ENCODE peak calls at places on chromosome 10, in four cellular contexts. E, C, S and O are unnamed samples.

GRCh38 chr10:93465806-93466675 is 16.1 kb downstream of the MYOF start:
- DNase-seq in S (no peak), E (no peak), C (peak), O (no peak)

GRCh38 chr10:89391882-89392756 is at the start of gene IFIT1:
- DNase-seq in E (no peak), C (peak), S (peak), O (no peak)

GRCh38 chr10:14507721-14508120 is 177.0 kb upstream of the FRMD4A start:
- DNase-seq in C (no peak), E (no peak), S (no peak), O (no peak)

GRCh38 chr10:125687507-125688185 is 4.7 kb upstream of the TEX36 start:
- DNase-seq in C (no peak), E (no peak), S (no peak), O (no peak)

GRCh38 chr10:5679606-5680005 is 5.0 kb upstream of the TASOR2 start:
- DNase-seq in S (no peak), E (no peak), C (no peak), O (no peak)

GRCh38 chr10:133105686-133106390 is 18.1 kb downstream of the ADGRA1 start:
- DNase-seq in E (no peak), C (no peak), S (no peak), O (no peak)

GRCh38 chr10:76179806-76180205 is 748.4 kb downstream of the LRMDA start:
- DNase-seq in C (no peak), S (no peak), E (no peak), O (no peak)

GRCh38 chr10:35640474-35640873 is 1.6 kb downstream of the FZD8 start:
- DNase-seq in E (peak), C (peak), S (no peak), O (peak)

GRCh38 chr10:10722422-10722821 is 295.2 kb upstream of the CELF2 start:
- DNase-seq in E (no peak), C (no peak), S (no peak), O (no peak)

GRCh38 chr10:124093076-124093773 is at the start of gene CHST15:
- DNase-seq in E (peak), S (no peak), C (peak), O (peak)

GRCh38 chr10:129877773-129878371 is 86.2 kb downstream of the EBF3 start:
- DNase-seq in C (no peak), S (no peak), E (peak), O (no peak)

GRCh38 chr10:28139138-28139537 is 140.3 kb upstream of the ODAD2 start:
- DNase-seq in S (no peak), E (no peak), C (peak), O (no peak)

GRCh38 chr10:34024708-34025425 is 690.4 kb upstream of the NRP1 start:
- DNase-seq in S (no peak), C (peak), E (no peak), O (no peak)
- TF ChIP-seq CTCF in S (no peak), C (peak), E (peak), O (no peak)

GRCh38 chr10:72278668-72279393 is 5.1 kb downstream of the DDIT4 start:
- DNase-seq in E (no peak), C (no peak), S (no peak), O (no peak)
- TF ChIP-seq CTCF in E (no peak), C (peak), S (no peak), O (no peak)

DNA sequence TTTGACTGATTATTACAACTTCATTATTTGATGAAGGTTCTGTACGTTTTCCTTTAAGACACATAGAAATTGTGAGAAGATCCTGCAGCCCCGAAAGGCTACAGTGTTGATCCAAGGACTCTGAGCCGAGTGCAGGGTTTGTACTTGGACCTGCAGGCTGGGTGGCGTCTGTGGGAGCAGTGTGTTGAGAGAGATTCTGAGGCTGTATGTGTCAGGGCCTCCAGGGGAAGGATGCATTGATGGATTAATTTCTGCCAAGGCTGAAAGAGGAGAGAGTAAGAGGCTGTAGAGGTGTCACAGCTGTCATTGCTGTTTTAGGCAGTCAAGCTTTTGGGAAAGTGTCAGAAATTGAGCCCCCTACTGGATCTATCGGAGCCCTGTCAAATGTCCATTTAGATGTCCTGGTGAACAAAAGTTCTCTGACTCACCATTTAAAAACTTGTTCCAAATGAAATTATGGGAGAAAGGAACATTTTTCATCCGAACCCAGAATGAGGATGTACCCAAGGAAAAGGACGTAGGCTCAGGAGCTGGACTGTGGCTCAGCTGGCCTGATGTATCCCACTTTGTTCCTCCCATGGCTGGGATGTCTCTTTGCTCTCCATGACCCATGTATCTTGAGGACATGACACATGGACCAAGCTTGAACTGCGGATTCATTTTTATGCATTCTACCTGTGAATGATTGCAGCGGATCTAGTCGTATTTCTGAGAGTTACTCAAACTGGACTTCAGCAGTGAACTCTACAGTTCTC is 102.2 kb downstream of the TCF7L2 start:
- DNase-seq in S (no peak), E (no peak), C (no peak), O (no peak)
- TF ChIP-seq CTCF in S (no peak), E (peak), C (peak), O (no peak)

GRCh38 chr10:104080762-104081161 is 4.9 kb downstream of the COL17A1 start:
- DNase-seq in C (no peak), S (no peak), E (no peak), O (no peak)
- TF ChIP-seq CTCF in C (peak), S (peak), E (peak), O (no peak)

DNA sequence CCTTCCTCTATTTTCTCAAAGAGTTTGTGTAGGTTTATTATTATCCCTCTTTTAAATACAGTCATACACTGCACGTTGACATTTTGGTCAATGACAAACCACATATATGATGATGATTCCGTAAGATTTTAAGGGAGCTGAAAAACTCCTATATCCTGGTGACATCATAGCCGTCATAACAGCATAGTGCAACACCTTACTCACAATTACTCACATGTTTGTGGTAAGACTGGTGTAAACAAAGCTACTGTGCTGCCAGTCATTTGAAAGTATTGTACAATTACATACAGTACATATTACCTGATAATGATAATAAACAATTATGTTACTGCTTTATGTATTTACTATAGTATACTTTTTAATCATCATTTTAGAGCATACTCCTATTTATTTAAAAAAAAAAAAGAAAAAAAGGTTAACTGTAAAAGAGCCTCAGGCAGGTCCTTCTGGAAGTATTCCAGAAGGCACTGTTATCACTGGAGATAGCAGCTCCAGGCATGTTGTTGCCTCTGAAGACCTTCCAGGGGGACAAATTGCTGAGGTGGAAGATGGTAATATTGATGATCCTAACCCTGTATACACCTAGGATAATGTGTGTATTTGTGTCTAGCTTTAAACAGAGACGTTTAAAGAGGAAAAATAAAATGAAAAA is 123.3 kb upstream of the CDK1 start:
- DNase-seq in E (no peak), C (peak), S (no peak), O (no peak)
- TF ChIP-seq CTCF in E (no peak), C (no peak), S (no peak), O (no peak)

DNA sequence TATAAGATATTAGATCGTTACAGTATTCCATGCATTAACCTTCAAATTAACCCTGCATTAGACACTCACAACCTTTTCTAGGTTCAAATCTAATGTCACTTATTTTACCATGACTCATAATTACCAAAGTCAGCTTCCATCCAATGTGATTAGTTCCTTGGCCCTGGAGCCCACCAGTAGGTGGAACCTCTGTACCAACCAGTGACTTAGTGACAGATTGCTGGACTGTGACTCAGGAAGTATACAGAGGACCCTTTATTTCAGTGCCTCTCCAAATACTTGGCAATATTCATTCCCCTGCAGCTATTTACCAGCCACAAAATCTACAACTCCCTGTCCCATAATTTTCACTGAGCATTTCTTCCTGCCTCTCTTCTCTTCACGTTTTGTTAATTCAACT is 1270.3 kb upstream of the SORCS1 start:
- DNase-seq in S (no peak), C (no peak), E (no peak), O (no peak)
- TF ChIP-seq CTCF in S (no peak), C (peak), E (no peak), O (no peak)

DNA sequence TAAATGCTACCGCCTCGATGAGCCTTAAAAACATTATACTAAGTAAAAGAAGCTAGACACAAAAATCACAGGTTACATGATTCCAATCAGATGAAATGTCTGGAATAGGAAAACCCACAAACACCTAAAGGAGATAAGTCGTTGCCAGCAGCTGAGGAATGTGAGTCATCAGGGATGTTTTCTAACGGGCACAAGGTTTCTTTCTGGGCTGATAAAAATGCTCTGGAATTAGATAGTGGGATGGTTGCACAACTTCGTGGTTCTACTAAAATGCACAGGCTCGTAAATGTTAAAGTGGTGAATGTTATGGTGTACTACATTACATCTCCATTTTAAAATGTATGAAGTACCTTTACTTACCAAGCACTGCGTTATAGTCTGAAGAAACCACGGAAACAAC is 9.7 kb downstream of the ABLIM1 start:
- DNase-seq in C (peak), E (no peak), S (no peak), O (no peak)
- TF ChIP-seq CTCF in C (no peak), E (no peak), S (no peak), O (no peak)